ENCODE peak calls at places on chromosomes 6 and 20, in six cellular contexts. S is heart left ventricle, X is cardiac fibroblast, M is pancreas, I is lower leg skin, A is nephron progenitor cell. K is an unnamed sample.

GRCh38 chr6:137297887-137298286 is 78.7 kb upstream of the IFNGR1 start:
- DNase-seq in A (peak; percentile 36), X (peak; percentile 33), I (no peak), S (no peak), M (no peak), K (peak; percentile 59)

GRCh38 chr20:53157443-53158408 is 185.6 kb downstream of the TSHZ2 start:
- DNase-seq in A (peak; percentile 36), S (no peak), I (no peak), X (peak; percentile 44), M (peak; percentile 25), K (peak; percentile 58)

GRCh38 chr20:50335866-50336265 is 145.2 kb downstream of the CEBPB start:
- DNase-seq in A (no peak), I (peak; percentile 84), M (no peak), X (no peak), S (no peak), K (no peak)

GRCh38 chr20:48846516-48847492 is 19.0 kb upstream of the PREX1 start:
- DNase-seq in X (peak; percentile 58), S (no peak), I (no peak), M (no peak), A (peak; percentile 29), K (peak; percentile 40)

GRCh38 chr20:50508171-50508761 is 1.9 kb upstream of the PTPN1 start:
- DNase-seq in S (no peak), I (peak; percentile 18), M (no peak), A (no peak), X (no peak), K (no peak)

GRCh38 chr6:90466191-90466940 is 120.5 kb downstream of the MAP3K7 start:
- DNase-seq in S (no peak), M (no peak), A (no peak), X (peak; percentile 13), I (no peak), K (no peak)

GRCh38 chr6:21522007-21522758 is 71.4 kb upstream of the SOX4 start:
- DNase-seq in S (no peak), A (no peak), M (no peak), I (no peak), X (no peak), K (no peak)

GRCh38 chr6:48117246-48117645 is 6.2 kb upstream of the PTCHD4 start:
- DNase-seq in M (no peak), A (no peak), S (no peak), X (no peak), I (no peak), K (no peak)

GRCh38 chr20:40997116-40997515 is 31.5 kb upstream of the TOP1 start:
- DNase-seq in I (no peak), M (no peak), X (no peak), A (no peak), S (no peak), K (no peak)

DNA sequence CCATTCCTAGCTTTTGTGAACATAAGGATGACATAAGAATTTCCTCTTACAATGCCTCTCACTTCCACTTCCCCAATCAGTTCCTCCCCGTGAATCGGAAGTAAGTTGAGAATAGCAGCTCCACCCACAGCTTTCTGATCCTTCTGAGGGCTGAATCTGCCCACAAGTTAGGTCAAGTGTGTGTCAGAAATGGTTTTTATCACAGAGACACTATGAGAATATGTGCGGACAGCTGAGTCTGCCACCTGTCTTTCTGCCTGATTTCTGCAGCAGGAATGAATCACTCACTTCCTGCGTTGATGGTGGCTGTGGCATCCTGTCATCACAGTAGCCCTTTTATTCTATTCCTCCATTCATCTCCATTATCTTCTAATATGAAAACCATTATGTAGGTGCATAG is 70.2 kb downstream of the RIN2 start:
- DNase-seq in A (no peak), X (peak; percentile 67), S (no peak), M (no peak), I (no peak), K (no peak)
- TF ChIP-seq CTCF in A (no peak), X (peak; percentile 55), S (no peak), M (no peak), I (no peak), K (no peak)

GRCh38 chr20:51950926-51951325 is 148.6 kb upstream of the SALL4 start:
- DNase-seq in I (no peak), M (no peak), X (no peak), S (no peak), A (no peak), K (no peak)

GRCh38 chr20:51945881-51946280 is 143.6 kb upstream of the SALL4 start:
- DNase-seq in I (no peak), A (no peak), M (no peak), S (no peak), X (no peak), K (no peak)

GRCh38 chr20:51945177-51945576 is 142.9 kb upstream of the SALL4 start:
- DNase-seq in X (no peak), M (no peak), A (no peak), I (no peak), S (no peak), K (no peak)

GRCh38 chr20:51943761-51944160 is 141.4 kb upstream of the SALL4 start:
- DNase-seq in M (no peak), I (no peak), X (no peak), A (no peak), S (no peak), K (no peak)

GRCh38 chr20:51946581-51946980 is 144.3 kb upstream of the SALL4 start:
- DNase-seq in S (no peak), X (peak; percentile 25), I (no peak), A (no peak), M (no peak), K (no peak)
- TF ChIP-seq CTCF in S (no peak), X (no peak), I (no peak), A (no peak), M (no peak), K (no peak)

DNA sequence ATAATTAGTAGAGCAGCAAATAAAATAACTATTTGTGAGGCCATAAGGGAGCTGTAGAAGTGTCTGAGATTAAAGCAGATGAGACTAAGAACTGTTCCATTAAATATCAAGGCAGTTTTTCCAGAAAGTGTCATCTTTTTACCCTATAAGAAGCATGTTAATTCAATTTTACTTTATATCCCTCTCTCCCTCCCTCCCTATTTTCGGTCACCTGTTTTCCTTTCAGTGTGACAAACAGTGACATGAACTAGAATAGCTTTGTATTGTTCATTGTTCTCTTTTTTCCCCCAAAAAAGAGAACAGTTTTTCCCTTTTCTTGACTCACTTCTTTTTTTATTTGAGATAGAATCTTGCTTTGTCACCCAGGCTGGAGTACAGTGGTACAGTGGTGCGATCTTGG is 269.3 kb downstream of the ZFAND3 start:
- DNase-seq in S (no peak), I (no peak), X (no peak), A (no peak), M (no peak), K (no peak)
- TF ChIP-seq CTCF in S (no peak), I (no peak), X (no peak), A (no peak), M (no peak), K (no peak)

GRCh38 chr6:132780770-132781371 is 17.6 kb downstream of the SLC18B1 start:
- DNase-seq in A (no peak), S (no peak), M (no peak), X (peak; percentile 45), I (no peak), K (no peak)
- TF ChIP-seq CTCF in A (peak; percentile 18), S (no peak), M (peak; percentile 10), X (peak; percentile 45), I (no peak), K (peak; percentile 29)

GRCh38 chr6:15905488-15906392 is 223.1 kb upstream of the MYLIP start:
- DNase-seq in I (peak; percentile 72), M (no peak), S (no peak), X (no peak), A (peak; percentile 49), K (no peak)

GRCh38 chr6:15898693-15899092 is 230.2 kb upstream of the MYLIP start:
- DNase-seq in A (no peak), I (no peak), S (no peak), X (no peak), M (no peak), K (no peak)

GRCh38 chr6:15897063-15897934 is 231.6 kb upstream of the MYLIP start:
- DNase-seq in I (no peak), A (no peak), X (no peak), S (peak; percentile 20), M (peak; percentile 4), K (no peak)

GRCh38 chr6:15904651-15905376 is 224.1 kb upstream of the MYLIP start:
- DNase-seq in A (no peak), S (no peak), M (no peak), I (peak; percentile 62), X (no peak), K (no peak)

DNA sequence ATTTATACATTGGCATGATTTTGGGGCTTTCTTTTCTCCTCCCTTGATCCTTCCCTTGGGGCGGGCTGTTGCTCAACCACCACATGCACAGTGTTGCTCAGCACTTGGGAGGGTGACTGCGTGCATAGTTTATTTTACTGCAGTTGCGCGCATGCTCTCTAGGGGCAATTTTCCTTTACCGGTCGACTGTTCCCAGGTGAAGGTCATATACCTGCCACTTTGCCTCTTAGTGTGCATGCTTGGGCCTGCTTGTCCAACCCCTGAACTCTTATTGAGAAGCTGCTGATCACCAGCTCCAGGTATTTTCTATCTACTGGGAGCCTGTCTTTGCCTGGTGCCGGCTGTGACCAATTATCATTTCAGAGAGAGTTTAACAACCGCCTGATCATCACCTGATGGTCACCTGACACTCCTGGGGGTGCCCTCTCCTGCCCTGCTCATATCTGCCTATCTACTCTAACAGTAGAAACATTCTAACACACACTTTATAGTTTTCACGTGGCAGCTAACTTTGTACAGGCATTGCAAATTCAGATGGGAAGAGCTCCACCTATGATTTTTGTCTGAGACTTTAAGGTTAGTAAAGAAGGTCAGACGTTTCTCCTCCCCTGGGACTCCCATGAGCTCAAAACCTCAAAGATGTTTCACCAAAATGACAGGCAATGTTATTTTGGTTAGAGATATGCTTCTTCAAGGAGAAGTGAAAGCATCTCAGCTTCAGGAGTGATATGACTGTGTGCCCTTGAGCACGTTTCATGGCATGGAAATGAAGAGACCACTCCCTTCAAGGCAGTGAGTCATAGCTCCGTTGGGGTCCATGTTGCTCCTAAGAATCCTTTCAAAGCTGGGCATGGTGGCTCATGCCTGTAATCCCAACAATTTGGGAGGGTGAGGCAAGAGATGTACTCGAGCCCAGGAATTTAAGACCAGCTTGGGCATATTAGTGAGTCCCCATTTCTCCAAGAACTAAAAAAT is 227.5 kb upstream of the MYLIP start:
- DNase-seq in X (no peak), I (peak; percentile 89), S (no peak), M (no peak), A (no peak), K (no peak)
- TF ChIP-seq CTCF in X (no peak), I (no peak), S (no peak), M (no peak), A (no peak), K (no peak)